ENCODE peak calls at places on chromosomes 5 and 9, in six cellular contexts. O is A549, F is HepG2, X is K562, Q is endothelial cell of umbilical vein, R is GM12878. H is an unnamed sample.
A peak's percentile ranks its signal among the peaks of the same experiment; 100 is the strongest.

GRCh38 chr5:73748510-73749410 is 122.8 kb downstream of the ARHGEF28 start:
- DNase-seq in F (no peak), R (no peak), O (no peak), X (no peak), Q (peak; percentile 89), H (peak; percentile 87)

GRCh38 chr9:118295413-118295812 is 591.2 kb downstream of the TLR4 start:
- DNase-seq in R (no peak), O (no peak), Q (no peak), X (no peak), F (no peak), H (no peak)

GRCh38 chr9:131562032-131562959 is 17.0 kb downstream of the PRRT1B start:
- DNase-seq in X (peak; percentile 5), F (peak; percentile 18), R (no peak), O (no peak), Q (no peak), H (no peak)

GRCh38 chr5:37838152-37838932 is 1.5 kb downstream of the GDNF start:
- DNase-seq in X (no peak), O (peak; percentile 53), Q (peak; percentile 22), R (no peak), F (no peak), H (no peak)

GRCh38 chr9:115513148-115513547 is 395.2 kb upstream of the TNC start:
- DNase-seq in Q (no peak), R (no peak), F (no peak), O (no peak), X (no peak), H (no peak)

GRCh38 chr5:122313001-122313402 is 965 bp downstream of the SNCAIP start:
- DNase-seq in Q (peak; percentile 90), O (no peak), R (no peak), X (no peak), F (no peak), H (no peak)

GRCh38 chr5:31204955-31205354 is 11.5 kb downstream of the CDH6 start:
- DNase-seq in F (no peak), R (no peak), X (no peak), O (no peak), Q (no peak), H (no peak)

GRCh38 chr5:73369283-73369682 is 79.3 kb downstream of the FOXD1 start:
- DNase-seq in O (no peak), R (no peak), X (no peak), F (no peak), Q (no peak), H (no peak)

DNA sequence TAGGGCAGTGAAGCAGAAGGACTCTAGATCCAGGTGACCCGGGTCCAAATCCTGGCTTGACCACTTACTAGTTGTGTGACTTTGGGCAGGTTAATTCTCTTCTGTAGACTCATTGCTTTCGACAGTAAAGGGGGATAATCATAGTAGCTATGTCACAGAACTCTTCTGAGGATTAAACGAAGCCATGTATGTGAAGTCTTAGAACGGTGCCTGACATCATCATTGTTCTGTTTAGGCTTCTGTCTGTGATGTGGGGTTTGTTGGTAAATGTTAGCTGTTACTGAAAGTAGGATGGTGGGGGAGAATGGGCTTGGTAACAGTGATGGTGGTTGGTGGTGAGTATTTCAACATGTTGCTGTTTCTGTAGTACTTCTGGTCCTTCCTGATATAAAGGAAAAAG is 73.7 kb downstream of the MAP1B start:
- DNase-seq in F (no peak), R (no peak), Q (no peak), X (no peak), O (no peak), H (no peak)
- TF ChIP-seq MYC in F (no peak), R (no peak), Q (no peak), X (no peak), O (no peak), H (no peak)

DNA sequence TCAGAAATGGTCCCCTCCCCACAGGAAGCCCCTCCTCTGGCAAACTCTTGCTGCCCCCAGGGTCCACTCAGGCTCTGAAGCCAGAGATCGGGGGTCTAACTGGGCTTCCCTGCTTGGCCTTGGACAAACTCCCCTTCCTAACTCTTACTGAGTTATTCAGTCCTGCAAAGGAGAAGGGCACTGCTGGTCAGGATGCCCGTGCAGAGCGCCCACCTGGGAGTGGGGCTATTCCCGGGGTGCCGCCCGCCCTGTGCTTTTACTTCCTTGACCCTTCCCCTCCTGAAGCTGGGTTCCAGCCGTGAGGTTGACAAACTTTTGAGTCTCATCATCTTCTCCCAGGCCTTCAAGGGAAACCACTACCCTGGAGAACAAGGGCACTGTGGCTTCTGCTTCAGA is 4.9 kb downstream of the TBC1D9B start:
- DNase-seq in X (no peak), Q (no peak), O (no peak), F (no peak), R (no peak), H (no peak)
- TF ChIP-seq POLR2A in X (no peak), Q (no peak), O (no peak), F (no peak), R (no peak), H (no peak)

DNA sequence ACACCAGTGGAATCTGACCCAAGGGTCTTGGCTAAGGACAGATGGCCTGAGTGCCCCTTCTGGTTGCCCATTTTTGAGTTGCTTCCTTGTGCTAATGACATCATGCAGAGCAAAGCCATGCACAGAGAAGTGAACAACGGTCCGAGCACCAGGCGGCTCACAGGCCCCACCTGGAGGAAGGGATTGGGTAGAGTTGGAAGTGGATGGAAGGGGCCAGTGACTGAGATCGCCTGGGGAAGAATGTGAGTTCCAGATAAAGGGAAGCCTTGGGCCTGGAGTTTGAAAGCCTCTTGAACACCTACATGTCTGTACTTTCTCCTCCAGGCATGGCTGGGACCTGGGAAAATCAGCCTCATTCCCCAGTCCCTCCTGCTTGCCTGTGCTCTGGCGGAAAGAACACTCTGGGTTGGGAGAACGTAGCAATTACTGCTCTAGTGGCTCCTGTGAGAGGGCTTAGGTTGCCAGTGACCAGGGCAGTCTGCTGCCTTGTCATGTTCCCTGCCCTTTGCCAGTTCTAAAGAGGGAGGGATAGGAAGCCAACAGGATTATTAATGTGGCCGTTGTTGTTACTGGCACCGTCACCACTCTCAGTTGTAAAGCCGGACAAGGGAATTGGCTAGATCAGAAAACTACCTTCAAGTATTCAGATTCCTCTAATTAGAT is 62.5 kb upstream of the PTPN3 start:
- DNase-seq in R (no peak), F (peak; percentile 16), Q (no peak), X (no peak), O (peak; percentile 28), H (peak; percentile 20)
- TF ChIP-seq MYC in R (no peak), F (no peak), Q (no peak), X (no peak), O (no peak), H (no peak)

GRCh38 chr5:33477816-33478215 is 37.1 kb downstream of the TARS1 start:
- DNase-seq in R (no peak), O (no peak), Q (no peak), F (no peak), X (no peak), H (no peak)

GRCh38 chr5:33475706-33476105 is 34.9 kb downstream of the TARS1 start:
- DNase-seq in O (no peak), X (no peak), F (no peak), Q (no peak), R (no peak), H (peak; percentile 40)

GRCh38 chr5:33479321-33479720 is 38.6 kb downstream of the TARS1 start:
- DNase-seq in X (no peak), F (no peak), O (no peak), Q (no peak), R (no peak), H (no peak)

GRCh38 chr5:33474931-33475499 is 34.2 kb downstream of the TARS1 start:
- DNase-seq in R (no peak), X (no peak), F (no peak), O (no peak), Q (no peak), H (no peak)

DNA sequence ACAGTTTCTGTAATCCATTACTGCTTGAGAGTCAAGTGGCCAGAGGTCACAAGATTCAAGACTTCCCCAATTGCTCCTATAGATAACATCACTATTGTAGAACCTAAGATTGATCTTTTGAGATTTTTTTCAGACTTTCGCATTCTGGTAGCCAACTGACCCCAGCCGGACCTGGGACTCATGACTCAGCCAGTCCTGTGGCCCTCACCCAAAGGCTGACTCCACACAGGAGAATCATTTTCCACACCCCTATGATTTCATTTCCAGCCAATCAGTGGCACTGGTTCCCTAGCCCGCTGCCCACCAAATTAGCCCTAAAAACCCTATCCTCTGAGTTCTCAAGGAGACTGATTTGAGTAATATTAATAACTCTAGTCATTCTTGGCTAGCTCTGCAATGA is 36.2 kb downstream of the TARS1 start:
- DNase-seq in X (no peak), R (no peak), O (no peak), Q (no peak), F (no peak), H (no peak)
- TF ChIP-seq POLR2A in X (no peak), R (no peak), O (no peak), Q (no peak), F (no peak), H (no peak)

H was measured in NB4.